ENCODE peak calls at places on chromosomes 1 and 21, in five cellular contexts. N is fibroblast of mammary gland, C is left lung, I is tibial artery, S is lower lobe of right lung. O is an unnamed sample.

GRCh38 chr1:54095543-54096286 is 42.3 kb downstream of the TCEANC2 start:
- DNase-seq in N (no peak), C (no peak), I (no peak), S (no peak), O (peak; percentile 65)

GRCh38 chr1:244269169-244269568 is 182.5 kb downstream of the ADSS2 start:
- DNase-seq in N (no peak), C (no peak), I (no peak), S (no peak), O (no peak)

GRCh38 chr21:46564391-46564790 is 40.5 kb downstream of the S100B start:
- DNase-seq in N (no peak), C (no peak), I (no peak), S (peak; percentile 23), O (no peak)

GRCh38 chr1:179082308-179083030 is 599 bp downstream of the TOR3A start:
- DNase-seq in N (no peak), C (peak; percentile 88), I (no peak), S (no peak), O (no peak)

GRCh38 chr1:116357487-116357886 is 15.6 kb upstream of the ATP1A1 start:
- DNase-seq in N (no peak), C (no peak), I (no peak), S (no peak), O (no peak)

GRCh38 chr1:202164271-202165037 is 4.1 kb upstream of the PTPN7 start:
- DNase-seq in N (no peak), C (no peak), I (no peak), S (no peak), O (no peak)

GRCh38 chr1:219697667-219698066 is 84.8 kb upstream of the ZC3H11B start:
- DNase-seq in N (no peak), C (no peak), I (no peak), S (no peak), O (no peak)

GRCh38 chr1:153536618-153537375 is 1.0 kb upstream of the S100A6 start:
- DNase-seq in N (no peak), C (peak; percentile 86), I (peak; percentile 43), S (peak; percentile 78), O (no peak)

GRCh38 chr1:10835423-10836421 is 39.3 kb upstream of the CASZ1 start:
- DNase-seq in N (peak; percentile 14), C (peak; percentile 83), I (no peak), S (peak; percentile 58), O (no peak)

GRCh38 chr1:34237416-34237815 is 60.7 kb downstream of the C1orf94 start:
- DNase-seq in N (no peak), C (no peak), I (no peak), S (no peak), O (no peak)

GRCh38 chr21:45295576-45296365 is 8.1 kb upstream of the POFUT2 start:
- DNase-seq in N (peak; percentile 75), C (no peak), I (peak; percentile 20), S (peak; percentile 16), O (no peak)

GRCh38 chr1:17700981-17701870 is 53.9 kb upstream of the ACTL8 start:
- DNase-seq in N (no peak), C (peak; percentile 59), I (no peak), S (no peak), O (no peak)

DNA sequence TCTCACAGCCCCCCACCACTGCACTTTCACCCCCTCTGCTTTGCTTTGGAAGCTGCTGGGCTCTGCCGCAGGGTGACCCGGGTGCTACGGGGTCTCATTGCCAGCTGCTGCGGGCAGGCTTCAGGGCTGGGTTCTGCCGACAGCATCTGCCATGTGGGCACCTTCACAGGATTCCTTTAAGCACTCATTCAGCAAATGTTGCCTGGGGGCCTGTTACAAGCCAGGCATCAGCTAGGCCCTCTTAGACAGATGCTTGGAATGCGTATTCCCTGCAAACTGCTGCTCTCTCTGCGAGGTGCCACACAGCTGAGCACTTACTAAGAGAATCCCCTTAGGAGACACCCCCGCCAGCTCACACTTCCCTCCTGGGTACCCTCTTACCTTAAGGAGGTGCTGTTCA is 29.2 kb downstream of the COL16A1 start:
- DNase-seq in N (no peak), C (no peak), I (no peak), S (no peak), O (no peak)
- TF ChIP-seq CTCF in N (no peak), C (no peak), I (no peak), S (no peak), O (no peak)

DNA sequence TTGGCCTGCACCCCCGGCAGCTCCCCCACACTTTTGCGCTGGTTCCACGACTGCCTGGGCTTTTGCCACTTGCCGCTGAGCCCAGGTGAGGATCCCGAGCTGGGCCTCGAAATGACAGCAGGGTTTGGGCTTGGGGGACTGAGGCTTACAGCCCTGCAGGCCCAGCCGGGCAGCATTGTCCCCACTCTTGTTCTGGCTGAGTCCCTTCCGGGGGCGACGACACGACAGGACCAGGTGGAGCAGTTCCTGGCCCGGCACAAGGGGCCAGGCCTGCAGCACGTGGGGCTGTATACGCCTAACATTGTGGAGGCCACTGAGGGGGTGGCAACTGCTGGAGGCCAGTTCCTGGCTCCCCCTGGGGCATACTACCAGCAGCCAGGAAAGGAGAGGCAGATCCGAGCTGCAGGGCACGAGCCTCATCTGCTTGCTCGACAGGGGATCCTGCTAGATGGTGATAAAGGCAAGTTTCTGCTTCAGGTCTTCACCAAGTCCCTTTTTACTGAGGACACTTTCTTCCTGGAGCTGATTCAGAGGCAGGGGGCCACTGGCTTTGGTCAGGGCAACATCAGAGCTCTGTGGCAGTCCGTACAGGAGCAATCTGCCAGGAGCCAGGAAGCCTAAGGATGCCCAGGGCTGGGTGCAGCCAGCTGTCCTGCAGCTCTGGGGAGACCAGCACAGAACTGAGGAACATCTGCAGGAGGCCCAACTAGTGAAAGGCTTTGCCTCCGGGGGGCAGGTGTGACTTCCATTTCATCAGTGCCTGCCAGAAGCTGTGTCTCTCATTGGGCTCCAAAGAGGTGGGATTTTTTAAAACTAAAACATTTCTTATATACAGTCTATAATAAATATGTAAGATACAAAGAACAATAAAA is 1.2 kb downstream of the HPDL start:
- DNase-seq in N (no peak), C (no peak), I (no peak), S (no peak), O (no peak)
- TF ChIP-seq CTCF in N (no peak), C (no peak), I (no peak), S (no peak), O (no peak)

GRCh38 chr1:192579319-192579738 is 3.8 kb downstream of the RGS1 start:
- DNase-seq in N (peak; percentile 85), C (no peak), I (no peak), S (no peak), O (no peak)
- TF ChIP-seq CTCF in N (no peak), C (no peak), I (no peak), S (no peak), O (no peak)

GRCh38 chr1:206661161-206661820 is 23.4 kb upstream of the MAPKAPK2 start:
- DNase-seq in N (no peak), C (no peak), I (no peak), S (no peak), O (no peak)
- TF ChIP-seq CTCF in N (no peak), C (no peak), I (no peak), S (no peak), O (no peak)